ENCODE peak calls at places on chromosomes 6 and 20, in five cellular contexts. I is A549, M is pancreas, A is aorta, H is GM23248. T is an unnamed sample.
A peak's percentile ranks its signal among the peaks of the same experiment; 100 is the strongest.

GRCh38 chr20:11686195-11686594 is 231.5 kb upstream of the BTBD3 start:
- DNase-seq in I (no peak), M (no peak), A (no peak), H (no peak), T (no peak)

GRCh38 chr6:134060491-134061106 is 8.2 kb upstream of the SLC2A12 start:
- DNase-seq in I (no peak), M (no peak), A (no peak), H (peak; percentile 78), T (no peak)

GRCh38 chr6:40251609-40252008 is 317.3 kb upstream of the MOCS1 start:
- DNase-seq in I (no peak), M (no peak), A (no peak), H (no peak), T (no peak)

GRCh38 chr6:47787620-47788497 is 6.0 kb downstream of the OPN5 start:
- DNase-seq in I (peak; percentile 47), M (peak; percentile 86), A (peak; percentile 80), H (peak; percentile 73), T (peak; percentile 54)

GRCh38 chr6:53330137-53330536 is 18.6 kb downstream of the ELOVL5 start:
- DNase-seq in I (no peak), M (no peak), A (no peak), H (no peak), T (no peak)

GRCh38 chr20:45157977-45158376 is 16.7 kb upstream of the PI3 start:
- DNase-seq in I (no peak), M (no peak), A (no peak), H (peak; percentile 84), T (no peak)

GRCh38 chr20:24460712-24461111 is 8.7 kb upstream of the SYNDIG1 start:
- DNase-seq in I (no peak), M (no peak), A (no peak), H (peak; percentile 13), T (no peak)

GRCh38 chr20:59020938-59021551 is 1.8 kb downstream of the TUBB1 start:
- DNase-seq in I (no peak), M (no peak), A (no peak), H (peak; percentile 66), T (no peak)

GRCh38 chr20:40686434-40686882 is 2.6 kb downstream of the MAFB start:
- DNase-seq in I (no peak), M (no peak), A (no peak), H (peak; percentile 32), T (no peak)

GRCh38 chr20:24751551-24751950 is 197.5 kb upstream of the CST7 start:
- DNase-seq in I (no peak), M (no peak), A (no peak), H (no peak), T (no peak)

GRCh38 chr20:41854765-41855164 is 236.6 kb upstream of the CHD6 start:
- DNase-seq in I (no peak), M (no peak), A (no peak), H (peak; percentile 58), T (no peak)

GRCh38 chr20:50819344-50819743 is 24.5 kb downstream of the BCAS4 start:
- DNase-seq in I (no peak), M (no peak), A (no peak), H (no peak), T (no peak)

GRCh38 chr6:133290926-133291325 is 49.8 kb downstream of the EYA4 start:
- DNase-seq in I (no peak), M (no peak), A (no peak), H (no peak), T (no peak)

GRCh38 chr6:13761361-13762036 is 49.9 kb upstream of the RANBP9 start:
- DNase-seq in I (no peak), M (no peak), A (no peak), H (peak; percentile 80), T (no peak)

GRCh38 chr20:32191873-32192272 is 15.7 kb downstream of the PLAGL2 start:
- DNase-seq in I (no peak), M (no peak), A (no peak), H (peak; percentile 60), T (no peak)

GRCh38 chr6:52154381-52154780 is 31.8 kb upstream of the IL17A start:
- DNase-seq in I (no peak), M (no peak), A (no peak), H (no peak), T (no peak)

GRCh38 chr6:52155791-52156576 is 30.2 kb upstream of the IL17A start:
- DNase-seq in I (no peak), M (no peak), A (no peak), H (no peak), T (no peak)

GRCh38 chr6:52161689-52162438 is 24.3 kb upstream of the IL17A start:
- DNase-seq in I (no peak), M (no peak), A (no peak), H (no peak), T (no peak)

GRCh38 chr6:52160468-52161104 is 25.6 kb upstream of the IL17A start:
- DNase-seq in I (no peak), M (no peak), A (no peak), H (peak; percentile 6), T (no peak)

GRCh38 chr6:52157301-52157930 is 28.8 kb upstream of the IL17A start:
- DNase-seq in I (no peak), M (no peak), A (no peak), H (peak; percentile 75), T (no peak)
- H3K27ac ChIP-seq in I (no peak overlapping the region), M (no peak overlapping the region), A (no peak overlapping the region), H (peak overlapping the region; percentile 27), T (no peak overlapping the region)

DNA sequence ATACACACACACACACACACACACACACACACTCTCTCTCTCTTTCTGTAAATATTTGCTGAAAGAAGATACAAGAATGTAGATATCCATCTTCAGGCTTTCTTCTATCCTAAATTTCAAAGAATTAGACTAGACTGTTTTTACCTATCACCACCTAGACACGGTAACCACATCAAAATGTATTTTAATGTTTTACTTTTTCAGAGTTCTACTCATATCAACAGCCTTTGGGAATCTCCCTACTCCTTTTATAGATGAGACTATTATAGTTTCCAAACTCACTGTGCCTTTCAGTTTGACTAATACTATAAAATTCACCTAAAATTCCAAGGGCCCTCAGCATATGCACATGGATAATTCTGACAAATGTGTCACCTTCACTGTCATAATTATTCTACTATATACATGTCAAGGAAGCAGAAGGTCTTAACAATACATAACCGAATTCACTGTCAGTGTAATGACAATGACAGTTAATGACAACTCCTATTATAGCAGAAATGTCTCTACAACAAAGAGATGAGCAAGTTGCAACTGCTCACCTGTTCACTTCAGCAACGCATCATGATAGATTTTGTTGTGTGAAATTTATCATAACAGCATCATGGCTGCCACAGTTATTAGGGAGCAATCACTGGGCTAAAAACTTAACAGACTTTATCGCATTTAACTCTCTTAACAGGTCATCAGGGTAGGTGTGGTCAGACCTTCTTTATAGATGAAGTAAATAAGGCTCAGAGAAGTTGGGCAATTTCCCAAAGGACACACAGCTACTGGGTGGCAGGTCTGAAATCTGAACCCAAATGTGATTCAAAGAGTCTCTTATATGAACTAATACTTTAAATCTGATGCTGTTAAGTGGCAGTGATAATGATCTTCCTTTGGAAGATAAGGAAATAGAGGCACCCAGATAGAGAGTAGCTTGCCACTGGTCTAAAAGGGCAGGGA is 236.7 kb downstream of the GMPR start:
- DNase-seq in I (no peak), M (no peak), A (no peak), H (no peak), T (no peak)
- H3K4me3 ChIP-seq in I (no peak overlapping the region), M (no peak overlapping the region), A (no peak overlapping the region), H (no peak overlapping the region), T (no peak overlapping the region)

GRCh38 chr6:111806561-111807497 is 66.4 kb downstream of the FYN start:
- DNase-seq in I (no peak), M (no peak), A (no peak), H (no peak), T (no peak)

GRCh38 chr6:111803384-111803783 is 69.9 kb downstream of the FYN start:
- DNase-seq in I (no peak), M (no peak), A (no peak), H (no peak), T (no peak)

GRCh38 chr6:111803804-111804203 is 69.4 kb downstream of the FYN start:
- DNase-seq in I (no peak), M (no peak), A (no peak), H (no peak), T (no peak)

GRCh38 chr6:111804627-111805235 is 68.5 kb downstream of the FYN start:
- DNase-seq in I (no peak), M (no peak), A (no peak), H (peak; percentile 87), T (no peak)

DNA sequence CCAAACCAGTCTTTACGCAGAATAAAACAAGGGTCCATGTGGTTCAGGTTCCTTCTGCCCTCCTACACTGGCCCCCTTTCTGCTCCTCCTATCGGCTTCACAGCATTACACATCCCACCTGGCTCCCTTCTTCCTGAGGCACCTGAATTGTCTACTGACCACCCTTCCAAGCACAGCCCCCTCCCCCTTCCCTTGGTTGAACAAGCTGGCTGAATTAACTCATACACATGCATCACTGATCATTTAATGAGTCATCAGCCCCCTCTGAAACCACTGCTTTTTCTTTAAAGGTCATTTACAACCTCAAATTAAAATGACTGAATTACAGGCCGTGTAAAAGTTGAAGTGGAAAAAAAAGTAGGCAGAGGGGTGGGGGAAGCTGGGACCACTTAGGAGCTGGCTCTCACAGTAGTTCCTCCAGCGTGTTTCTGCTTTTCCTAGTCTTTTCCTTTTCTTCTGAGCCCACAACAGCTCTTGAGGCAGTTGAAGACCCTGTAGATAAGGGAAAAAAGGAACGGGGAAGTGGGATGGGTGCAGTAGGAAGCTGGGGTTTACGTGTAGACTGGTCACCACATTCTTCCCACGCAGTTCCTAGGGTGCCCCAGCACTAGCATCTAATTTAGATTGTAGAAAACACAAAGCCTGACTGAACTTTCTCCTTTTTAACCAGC is 67.6 kb downstream of the FYN start:
- DNase-seq in I (no peak), M (no peak), A (no peak), H (peak; percentile 83), T (no peak)
- H3K27ac ChIP-seq in I (no peak overlapping the region), M (no peak overlapping the region), A (no peak overlapping the region), H (peak overlapping the region; percentile 67), T (no peak overlapping the region)

GRCh38 chr20:43559588-43559987 is 761 bp downstream of the SGK2 start:
- DNase-seq in I (no peak), M (no peak), A (no peak), H (no peak), T (no peak)

GRCh38 chr20:43558412-43559146 is at the start of gene SGK2:
- DNase-seq in I (peak; percentile 90), M (peak; percentile 93), A (no peak), H (peak; percentile 29), T (no peak)

GRCh38 chr20:43563429-43563828 is 4.6 kb downstream of the SGK2 start:
- DNase-seq in I (no peak), M (no peak), A (no peak), H (no peak), T (no peak)

GRCh38 chr20:43560974-43561373 is 2.1 kb downstream of the SGK2 start:
- DNase-seq in I (no peak), M (no peak), A (no peak), H (no peak), T (no peak)

GRCh38 chr20:43559147-43559477 is 285 bp downstream of the SGK2 start:
- DNase-seq in I (no peak), M (no peak), A (no peak), H (no peak), T (no peak)
- H3K4me3 ChIP-seq in I (peak overlapping the region; percentile 22), M (peak overlapping the region; percentile 34), A (no peak overlapping the region), H (no peak overlapping the region), T (no peak overlapping the region)